ENCODE peak calls at places on chromosome 7, in seven cellular contexts. One of them, this sample, is unnamed.

GRCh38 chr7:52634996-52635395 is 400.4 kb upstream of the POM121L12 start:
- DNase-seq in IMR-90: no peak
- DNase-seq in GM12892: no peak
- DNase-seq in Peyer's patch: no peak
- DNase-seq in right lobe of liver: no peak
- DNase-seq in HepG2: no peak
- DNase-seq in heart left ventricle: no peak
- DNase-seq in this sample: no peak

GRCh38 chr7:36523371-36523953 is 133.8 kb downstream of the ANLN start:
- DNase-seq in IMR-90: no peak
- DNase-seq in GM12892: no peak
- DNase-seq in Peyer's patch: no peak
- DNase-seq in right lobe of liver: no peak
- DNase-seq in HepG2: no peak
- DNase-seq in heart left ventricle: no peak
- DNase-seq in this sample: no peak

GRCh38 chr7:75916685-75917634 is 2.0 kb downstream of the POR start:
- DNase-seq in IMR-90: no peak
- DNase-seq in GM12892: no peak
- DNase-seq in Peyer's patch: no peak
- DNase-seq in right lobe of liver: no peak
- DNase-seq in HepG2: no peak
- DNase-seq in heart left ventricle: no peak
- DNase-seq in this sample: no peak

GRCh38 chr7:117297606-117298005 is 25.3 kb downstream of the WNT2 start:
- DNase-seq in IMR-90: no peak
- DNase-seq in GM12892: no peak
- DNase-seq in Peyer's patch: no peak
- DNase-seq in right lobe of liver: no peak
- DNase-seq in HepG2: no peak
- DNase-seq in heart left ventricle: no peak
- DNase-seq in this sample: no peak

GRCh38 chr7:49245062-49245461 is 320.7 kb downstream of the CDC14C start:
- DNase-seq in IMR-90: no peak
- DNase-seq in GM12892: no peak
- DNase-seq in Peyer's patch: no peak
- DNase-seq in right lobe of liver: no peak
- DNase-seq in HepG2: no peak
- DNase-seq in heart left ventricle: no peak
- DNase-seq in this sample: no peak

GRCh38 chr7:128361463-128362441 is at the start of gene PRRT4:
- DNase-seq in IMR-90: no peak
- DNase-seq in GM12892: peak; percentile 50
- DNase-seq in Peyer's patch: no peak
- DNase-seq in right lobe of liver: peak; percentile 54
- DNase-seq in HepG2: no peak
- DNase-seq in heart left ventricle: peak; percentile 62
- DNase-seq in this sample: no peak

GRCh38 chr7:158676898-158677297 is 27.7 kb downstream of the NCAPG2 start:
- DNase-seq in IMR-90: no peak
- DNase-seq in GM12892: no peak
- DNase-seq in Peyer's patch: no peak
- DNase-seq in right lobe of liver: no peak
- DNase-seq in HepG2: no peak
- DNase-seq in heart left ventricle: no peak
- DNase-seq in this sample: peak; percentile 11

GRCh38 chr7:148898845-148899474 is 14.9 kb upstream of the EZH2 start:
- DNase-seq in IMR-90: no peak
- DNase-seq in GM12892: no peak
- DNase-seq in Peyer's patch: no peak
- DNase-seq in right lobe of liver: no peak
- DNase-seq in HepG2: peak; percentile 9
- DNase-seq in heart left ventricle: no peak
- DNase-seq in this sample: no peak

GRCh38 chr7:28685660-28686417 is 272.3 kb downstream of the TRIL start:
- DNase-seq in IMR-90: peak; percentile 99
- DNase-seq in GM12892: no peak
- DNase-seq in Peyer's patch: peak; percentile 24
- DNase-seq in right lobe of liver: peak; percentile 80
- DNase-seq in HepG2: peak; percentile 68
- DNase-seq in heart left ventricle: peak; percentile 93
- DNase-seq in this sample: peak; percentile 43

GRCh38 chr7:66013938-66014337 is 31.9 kb upstream of the GUSB start:
- DNase-seq in IMR-90: peak; percentile 62
- DNase-seq in GM12892: no peak
- DNase-seq in Peyer's patch: no peak
- DNase-seq in right lobe of liver: peak; percentile 24
- DNase-seq in HepG2: peak; percentile 65
- DNase-seq in heart left ventricle: peak; percentile 56
- DNase-seq in this sample: peak; percentile 35

GRCh38 chr7:27191081-27191715 is 6.2 kb upstream of the HOXA11 start:
- DNase-seq in IMR-90: no peak
- DNase-seq in GM12892: no peak
- DNase-seq in Peyer's patch: no peak
- DNase-seq in right lobe of liver: no peak
- DNase-seq in HepG2: no peak
- DNase-seq in heart left ventricle: no peak
- DNase-seq in this sample: no peak

GRCh38 chr7:143892527-143893300 is 9.3 kb downstream of the TCAF1 start:
- DNase-seq in IMR-90: peak; percentile 18
- DNase-seq in GM12892: no peak
- DNase-seq in Peyer's patch: no peak
- DNase-seq in right lobe of liver: no peak
- DNase-seq in HepG2: peak; percentile 68
- DNase-seq in heart left ventricle: no peak
- DNase-seq in this sample: peak; percentile 63

DNA sequence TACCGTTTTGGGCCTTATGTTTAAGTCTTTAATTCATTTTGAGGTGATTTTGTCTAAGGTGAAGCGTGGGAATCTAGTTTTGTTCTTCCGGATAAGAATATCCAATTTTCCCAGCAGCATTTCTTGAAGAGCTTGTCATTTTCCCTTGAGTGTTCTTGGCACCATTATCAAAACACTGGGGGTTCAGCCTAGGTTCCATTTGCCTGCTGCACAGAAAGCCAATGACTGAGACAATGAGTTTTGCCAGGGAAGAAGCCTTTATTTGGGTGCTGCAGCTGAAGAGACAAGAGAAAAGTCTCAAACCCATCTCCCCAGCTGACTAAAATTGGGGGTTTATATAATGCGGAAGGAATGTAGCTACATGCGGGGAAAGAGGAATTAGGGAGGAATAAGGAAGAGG is 287.2 kb upstream of the FZD1 start:
- DNase-seq in IMR-90: no peak
- DNase-seq in GM12892: no peak
- DNase-seq in Peyer's patch: no peak
- DNase-seq in right lobe of liver: no peak
- DNase-seq in HepG2: no peak
- DNase-seq in heart left ventricle: no peak
- DNase-seq in this sample: no peak
- TF ChIP-seq POLR2A in IMR-90: no peak
- TF ChIP-seq POLR2A in GM12892: no peak
- TF ChIP-seq POLR2A in Peyer's patch: no peak
- TF ChIP-seq POLR2A in right lobe of liver: no peak
- TF ChIP-seq POLR2A in HepG2: no peak
- TF ChIP-seq POLR2A in heart left ventricle: no peak
- TF ChIP-seq POLR2A in this sample: no peak

DNA sequence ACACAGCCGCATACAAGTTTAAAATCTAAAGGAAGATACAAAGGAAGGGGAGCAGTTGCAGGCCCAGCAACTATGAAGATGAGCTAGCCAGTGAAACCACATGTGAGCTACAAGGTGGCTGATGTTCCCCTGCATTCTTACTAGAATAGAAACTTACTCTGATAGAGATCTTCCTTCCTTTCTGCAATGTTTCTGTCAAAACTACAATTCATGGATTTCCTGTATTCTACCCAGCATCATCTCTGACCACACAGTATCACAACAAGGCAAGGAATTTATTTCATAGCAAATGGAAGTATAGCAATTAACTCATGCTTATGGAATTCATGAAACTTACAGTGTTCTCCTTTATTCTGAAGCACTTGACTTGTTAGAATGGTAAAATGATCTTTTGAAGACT is 68.7 kb upstream of the AASS start:
- DNase-seq in IMR-90: no peak
- DNase-seq in GM12892: no peak
- DNase-seq in Peyer's patch: no peak
- DNase-seq in right lobe of liver: no peak
- DNase-seq in HepG2: no peak
- DNase-seq in heart left ventricle: no peak
- DNase-seq in this sample: no peak
- TF ChIP-seq POLR2A in IMR-90: no peak
- TF ChIP-seq POLR2A in GM12892: no peak
- TF ChIP-seq POLR2A in Peyer's patch: no peak
- TF ChIP-seq POLR2A in right lobe of liver: no peak
- TF ChIP-seq POLR2A in HepG2: no peak
- TF ChIP-seq POLR2A in heart left ventricle: no peak
- TF ChIP-seq POLR2A in this sample: no peak

GRCh38 chr7:518630-519428 is 817 bp downstream of the PDGFA start:
- DNase-seq in IMR-90: peak; percentile 71
- DNase-seq in GM12892: no peak
- DNase-seq in Peyer's patch: peak; percentile 35
- DNase-seq in right lobe of liver: peak; percentile 88
- DNase-seq in HepG2: no peak
- DNase-seq in heart left ventricle: peak; percentile 89
- DNase-seq in this sample: peak; percentile 22

GRCh38 chr7:519429-519973 is at the start of gene PDGFA:
- DNase-seq in IMR-90: peak; percentile 39
- DNase-seq in GM12892: no peak
- DNase-seq in Peyer's patch: no peak
- DNase-seq in right lobe of liver: peak; percentile 58
- DNase-seq in HepG2: no peak
- DNase-seq in heart left ventricle: peak; percentile 72
- DNase-seq in this sample: peak; percentile 51

GRCh38 chr7:516606-517456 is 2.8 kb downstream of the PDGFA start:
- DNase-seq in IMR-90: peak; percentile 80
- DNase-seq in GM12892: no peak
- DNase-seq in Peyer's patch: no peak
- DNase-seq in right lobe of liver: peak; percentile 76
- DNase-seq in HepG2: peak; percentile 43
- DNase-seq in heart left ventricle: peak; percentile 67
- DNase-seq in this sample: no peak

GRCh38 chr7:516216-516605 is 3.4 kb downstream of the PDGFA start:
- DNase-seq in IMR-90: no peak
- DNase-seq in GM12892: no peak
- DNase-seq in Peyer's patch: no peak
- DNase-seq in right lobe of liver: no peak
- DNase-seq in HepG2: no peak
- DNase-seq in heart left ventricle: no peak
- DNase-seq in this sample: no peak

DNA sequence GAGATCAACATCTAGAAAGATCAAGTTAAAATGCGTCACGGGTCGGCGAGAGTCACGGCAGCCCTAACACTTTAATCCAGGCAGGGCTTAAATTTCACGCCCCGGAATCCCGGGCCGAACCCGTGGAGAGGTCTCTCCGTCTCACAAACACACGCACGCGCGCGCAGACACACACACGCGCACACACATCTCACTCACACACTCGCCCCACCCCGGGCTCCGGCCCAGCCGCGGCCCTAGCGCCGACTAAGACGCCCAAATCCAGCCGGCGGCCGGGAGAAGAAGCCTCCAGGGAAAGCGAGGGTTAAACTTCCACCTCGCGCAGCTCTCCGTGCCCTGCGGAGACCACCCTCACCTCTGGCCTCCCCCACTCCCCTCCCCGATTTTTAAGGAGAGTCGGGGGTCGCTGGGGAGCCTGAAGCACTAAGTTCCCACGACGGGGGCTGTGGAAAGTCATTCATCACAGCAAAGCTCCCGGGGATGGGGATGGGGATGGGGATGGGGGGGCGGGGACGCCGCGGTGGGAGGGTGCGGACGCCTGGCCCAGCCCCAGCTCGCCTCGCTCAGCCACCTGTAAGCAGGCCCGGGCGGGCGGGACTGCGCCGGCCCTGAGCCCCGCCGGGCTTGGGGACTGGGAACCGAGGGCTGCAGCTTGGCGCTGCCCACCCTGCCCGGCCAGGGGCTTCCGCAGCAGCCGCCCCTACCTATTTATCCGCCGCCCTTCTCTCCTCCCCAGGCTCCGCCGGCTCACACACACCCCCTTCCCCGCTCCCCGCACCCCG is 1.6 kb downstream of the PDGFA start:
- DNase-seq in IMR-90: peak; percentile 58
- DNase-seq in GM12892: no peak
- DNase-seq in Peyer's patch: no peak
- DNase-seq in right lobe of liver: peak; percentile 67
- DNase-seq in HepG2: no peak
- DNase-seq in heart left ventricle: peak; percentile 86
- DNase-seq in this sample: no peak
- TF ChIP-seq POLR2A in IMR-90: no peak
- TF ChIP-seq POLR2A in GM12892: no peak
- TF ChIP-seq POLR2A in Peyer's patch: peak; percentile 44
- TF ChIP-seq POLR2A in right lobe of liver: no peak
- TF ChIP-seq POLR2A in HepG2: no peak
- TF ChIP-seq POLR2A in heart left ventricle: no peak
- TF ChIP-seq POLR2A in this sample: no peak

GRCh38 chr7:51356849-51357516 is 40.4 kb upstream of the COBL start:
- DNase-seq in IMR-90: no peak
- DNase-seq in GM12892: no peak
- DNase-seq in Peyer's patch: no peak
- DNase-seq in right lobe of liver: peak; percentile 29
- DNase-seq in HepG2: peak; percentile 54
- DNase-seq in heart left ventricle: no peak
- DNase-seq in this sample: no peak

GRCh38 chr7:51352174-51353145 is 35.9 kb upstream of the COBL start:
- DNase-seq in IMR-90: no peak
- DNase-seq in GM12892: no peak
- DNase-seq in Peyer's patch: no peak
- DNase-seq in right lobe of liver: no peak
- DNase-seq in HepG2: no peak
- DNase-seq in heart left ventricle: no peak
- DNase-seq in this sample: no peak

GRCh38 chr7:51354434-51354833 is 37.8 kb upstream of the COBL start:
- DNase-seq in IMR-90: no peak
- DNase-seq in GM12892: no peak
- DNase-seq in Peyer's patch: no peak
- DNase-seq in right lobe of liver: no peak
- DNase-seq in HepG2: no peak
- DNase-seq in heart left ventricle: no peak
- DNase-seq in this sample: no peak

GRCh38 chr7:51357821-51358220 is 41.2 kb upstream of the COBL start:
- DNase-seq in IMR-90: no peak
- DNase-seq in GM12892: no peak
- DNase-seq in Peyer's patch: no peak
- DNase-seq in right lobe of liver: no peak
- DNase-seq in HepG2: no peak
- DNase-seq in heart left ventricle: no peak
- DNase-seq in this sample: no peak

GRCh38 chr7:51354897-51355296 is 38.3 kb upstream of the COBL start:
- DNase-seq in IMR-90: no peak
- DNase-seq in GM12892: no peak
- DNase-seq in Peyer's patch: no peak
- DNase-seq in right lobe of liver: no peak
- DNase-seq in HepG2: no peak
- DNase-seq in heart left ventricle: no peak
- DNase-seq in this sample: peak; percentile 12
- TF ChIP-seq POLR2A in IMR-90: no peak
- TF ChIP-seq POLR2A in GM12892: no peak
- TF ChIP-seq POLR2A in Peyer's patch: no peak
- TF ChIP-seq POLR2A in right lobe of liver: no peak
- TF ChIP-seq POLR2A in HepG2: no peak
- TF ChIP-seq POLR2A in heart left ventricle: no peak
- TF ChIP-seq POLR2A in this sample: no peak